ENCODE peak calls at places on chromosomes 1 and 21, in seven cellular contexts. R, E, P, L, H, G and A are unnamed samples.

GRCh38 chr1:12450090-12450764 is 167.8 kb downstream of the DHRS3 start:
- DNase-seq in R (no peak), E (no peak), P (no peak), L (no peak), H (no peak), G (peak; percentile 71), A (no peak)

GRCh38 chr1:107228704-107229103 is 87.9 kb downstream of the NTNG1 start:
- DNase-seq in R (no peak), E (no peak), P (no peak), L (peak; percentile 67), H (no peak), G (no peak), A (no peak)

GRCh38 chr1:203765029-203765837 is at the start of gene LAX1:
- DNase-seq in R (peak; percentile 95), E (no peak), P (peak; percentile 77), L (no peak), H (peak; percentile 72), G (peak; percentile 41), A (no peak)

GRCh38 chr21:39314155-39315027 is 959 bp upstream of the BRWD1 start:
- DNase-seq in R (peak; percentile 73), E (no peak), P (no peak), L (peak; percentile 78), H (peak; percentile 31), G (no peak), A (peak; percentile 77)

GRCh38 chr1:176379626-176380339 is 83.2 kb upstream of the PAPPA2 start:
- DNase-seq in R (no peak), E (no peak), P (no peak), L (no peak), H (no peak), G (no peak), A (peak; percentile 1)

GRCh38 chr1:65717815-65718454 is 74.8 kb upstream of the PDE4B start:
- DNase-seq in R (no peak), E (no peak), P (no peak), L (peak; percentile 46), H (no peak), G (no peak), A (peak; percentile 80)

GRCh38 chr1:8073116-8073855 is 47.2 kb upstream of the ERRFI1 start:
- DNase-seq in R (no peak), E (no peak), P (no peak), L (no peak), H (no peak), G (no peak), A (no peak)

GRCh38 chr1:99756598-99756997 is 9.8 kb downstream of the FRRS1 start:
- DNase-seq in R (no peak), E (no peak), P (no peak), L (peak; percentile 81), H (no peak), G (no peak), A (peak; percentile 69)

GRCh38 chr1:59242345-59242744 is 54.5 kb upstream of the FGGY start:
- DNase-seq in R (no peak), E (no peak), P (no peak), L (no peak), H (no peak), G (no peak), A (no peak)

GRCh38 chr1:115640384-115640783 is 1.4 kb upstream of the VANGL1 start:
- DNase-seq in R (no peak), E (no peak), P (no peak), L (no peak), H (no peak), G (no peak), A (no peak)

GRCh38 chr21:44564099-44564498 is 5.5 kb upstream of the KRTAP10-3 start:
- DNase-seq in R (no peak), E (no peak), P (no peak), L (no peak), H (no peak), G (no peak), A (no peak)

GRCh38 chr1:113031060-113031933 is 41.7 kb upstream of the LRIG2 start:
- DNase-seq in R (no peak), E (no peak), P (no peak), L (no peak), H (no peak), G (no peak), A (no peak)

GRCh38 chr1:71068325-71069240 is 12.3 kb downstream of the ZRANB2 start:
- DNase-seq in R (peak; percentile 28), E (no peak), P (no peak), L (no peak), H (no peak), G (no peak), A (no peak)

GRCh38 chr1:147717706-147718097 is 42.7 kb downstream of the GJA5 start:
- DNase-seq in R (no peak), E (no peak), P (no peak), L (no peak), H (no peak), G (no peak), A (no peak)

GRCh38 chr1:22877112-22877915 is 95.4 kb downstream of the LACTBL1 start:
- DNase-seq in R (no peak), E (no peak), P (no peak), L (no peak), H (no peak), G (no peak), A (no peak)

GRCh38 chr1:186310307-186310706 is 64.7 kb downstream of the TPR start:
- DNase-seq in R (no peak), E (no peak), P (no peak), L (no peak), H (no peak), G (no peak), A (no peak)

GRCh38 chr1:181676269-181676668 is 193.0 kb downstream of the CACNA1E start:
- DNase-seq in R (peak; percentile 29), E (peak; percentile 10), P (peak; percentile 11), L (peak; percentile 17), H (no peak), G (no peak), A (peak; percentile 2)

GRCh38 chr1:216119600-216119999 is 303.6 kb downstream of the USH2A start:
- DNase-seq in R (peak; percentile 16), E (no peak), P (no peak), L (peak; percentile 30), H (no peak), G (no peak), A (peak; percentile 61)

GRCh38 chr21:17775431-17776126 is 43.6 kb downstream of the C21orf91 start:
- DNase-seq in R (peak; percentile 28), E (no peak), P (peak; percentile 63), L (no peak), H (peak; percentile 42), G (no peak), A (no peak)

GRCh38 chr1:173112129-173112528 is 61.4 kb upstream of the TNFSF18 start:
- DNase-seq in R (peak; percentile 78), E (no peak), P (peak; percentile 47), L (no peak), H (no peak), G (no peak), A (peak; percentile 59)

GRCh38 chr1:6447016-6447817 is 18.8 kb downstream of the TNFRSF25 start:
- DNase-seq in R (peak; percentile 22), E (no peak), P (no peak), L (no peak), H (no peak), G (no peak), A (no peak)

GRCh38 chr1:171142451-171143121 is 42.5 kb upstream of the FMO2 start:
- DNase-seq in R (no peak), E (no peak), P (no peak), L (peak; percentile 68), H (no peak), G (no peak), A (peak; percentile 93)

DNA sequence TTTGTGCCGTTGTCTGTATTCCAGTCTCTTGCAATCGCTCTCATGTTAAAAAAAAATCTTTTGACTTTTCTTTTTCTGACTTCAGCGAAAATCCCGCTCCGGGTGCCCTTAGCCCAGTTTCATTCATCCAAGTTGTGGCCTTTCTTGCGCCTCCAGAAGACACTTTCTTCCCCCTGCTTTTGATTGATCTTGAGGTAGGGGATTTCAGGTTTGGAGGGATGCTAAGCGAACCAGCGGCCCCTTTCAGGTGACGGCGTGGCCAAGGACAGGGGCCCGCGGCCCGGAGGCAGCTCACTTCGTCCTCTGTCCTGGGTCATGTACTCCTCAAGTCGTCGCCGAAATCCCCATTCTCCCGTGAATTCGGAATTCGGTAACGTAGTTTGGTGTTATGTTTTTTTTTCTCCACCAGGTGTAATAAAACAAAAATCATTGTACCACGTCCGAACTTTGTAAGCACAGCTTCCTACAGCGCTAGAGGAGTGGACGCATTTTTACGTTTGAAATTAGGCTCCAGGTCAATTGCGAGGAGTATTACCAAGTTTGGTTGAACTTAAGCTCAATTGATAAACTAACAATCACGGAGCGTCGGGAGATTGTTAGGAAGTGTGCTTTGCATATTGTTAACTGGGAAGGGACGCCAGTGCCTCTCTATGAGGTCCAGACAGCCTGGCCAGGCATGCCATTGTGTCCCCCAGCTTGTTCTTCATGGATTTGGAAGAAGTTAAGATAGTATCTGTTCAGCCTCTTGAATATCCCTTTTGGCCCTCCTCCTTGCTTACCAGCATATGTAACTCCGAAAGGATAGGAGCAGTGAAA is 1.1 kb downstream of the MRPS6 start:
- DNase-seq in R (peak; percentile 39), E (no peak), P (no peak), L (no peak), H (no peak), G (no peak), A (no peak)
- TF ChIP-seq CTCF in R (no peak), E (no peak), P (no peak), L (no peak), H (no peak), G (no peak), A (no peak)

GRCh38 chr1:32181065-32181464 is 1.6 kb downstream of the TXLNA start:
- DNase-seq in R (no peak), E (no peak), P (no peak), L (no peak), H (no peak), G (no peak), A (no peak)
- H3K4me3 ChIP-seq in R (peak overlapping the region; percentile 78), E (peak overlapping the region; percentile 77), P (peak overlapping the region; percentile 89), L (peak overlapping the region; percentile 70), H (peak overlapping the region; percentile 85), G (peak overlapping the region; percentile 80), A (peak overlapping the region; percentile 77)

GRCh38 chr1:88003255-88003654 is 674.6 kb downstream of the LMO4 start:
- DNase-seq in R (no peak), E (no peak), P (no peak), L (no peak), H (no peak), G (no peak), A (no peak)
- TF ChIP-seq CTCF in R (no peak), E (no peak), P (no peak), L (no peak), H (no peak), G (no peak), A (no peak)

DNA sequence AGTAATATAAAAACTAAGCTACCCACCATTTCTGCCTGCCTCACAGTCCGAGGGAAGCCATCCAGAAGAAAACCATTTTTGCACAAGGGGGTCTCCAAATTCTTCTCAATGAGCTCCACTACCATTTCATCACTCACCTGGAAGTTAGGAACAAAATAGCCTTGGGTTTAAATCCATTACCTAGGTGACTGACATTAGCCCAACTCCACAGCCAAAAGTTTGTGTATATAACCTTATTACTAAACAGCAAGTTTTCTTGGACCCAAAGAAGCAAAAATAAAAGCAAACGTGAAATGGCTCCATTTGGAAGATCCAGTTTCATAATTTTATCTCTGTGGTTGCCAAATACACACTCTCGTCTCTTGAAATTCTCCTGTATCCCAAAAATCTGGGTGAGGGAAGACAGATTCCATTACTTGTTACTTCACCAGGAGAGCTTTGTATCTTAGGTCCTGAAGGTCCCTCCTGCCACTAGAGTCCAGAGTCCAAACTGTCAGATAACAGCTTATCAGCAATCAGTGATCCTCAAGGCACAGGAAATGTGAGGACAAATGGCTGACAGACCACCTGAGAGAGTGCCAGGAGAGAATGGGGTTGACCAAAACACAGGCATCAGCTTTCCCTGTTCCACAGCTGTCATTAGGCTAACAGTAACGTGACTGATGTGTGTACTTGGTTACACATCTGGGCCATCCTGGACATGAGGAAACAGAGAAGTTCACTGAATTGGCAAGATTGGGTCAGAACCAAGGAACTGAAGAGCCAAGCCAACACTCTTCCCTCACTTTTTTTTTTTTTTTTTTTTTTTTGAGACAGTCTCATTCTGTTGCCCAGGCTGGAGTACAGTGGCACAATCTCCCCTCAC is 14.9 kb downstream of the AK2 start:
- DNase-seq in R (no peak), E (no peak), P (no peak), L (no peak), H (no peak), G (no peak), A (no peak)
- H3K4me3 ChIP-seq in R (no peak overlapping the region), E (no peak overlapping the region), P (no peak overlapping the region), L (no peak overlapping the region), H (no peak overlapping the region), G (no peak overlapping the region), A (no peak overlapping the region)